ENCODE peak calls at places on chromosomes 11 and 22, in four cellular contexts. P is HepG2; F is CD8-positive, alpha-beta memory T cell; U is mesendoderm. V is an unnamed sample.

GRCh38 chr11:73760066-73760679 is 701 bp downstream of the RAB6A start:
- DNase-seq in F (peak; percentile 2), U (peak; percentile 52), P (no peak), V (peak; percentile 80)

GRCh38 chr11:8224161-8224591 is 39.5 kb downstream of the LMO1 start:
- DNase-seq in F (no peak), U (no peak), P (no peak), V (no peak)

GRCh38 chr11:131668867-131669780 is 298.7 kb downstream of the NTM start:
- DNase-seq in P (peak; percentile 17), U (peak; percentile 81), F (no peak), V (peak; percentile 62)

GRCh38 chr11:119571311-119571710 is 148.3 kb upstream of the THY1 start:
- DNase-seq in P (no peak), F (no peak), U (no peak), V (no peak)

GRCh38 chr11:67409781-67410368 is 5.6 kb upstream of the CARNS1 start:
- DNase-seq in F (no peak), P (peak; percentile 61), U (peak; percentile 71), V (no peak)

GRCh38 chr11:79434263-79434662 is 6.6 kb downstream of the TENM4 start:
- DNase-seq in P (no peak), F (no peak), U (no peak), V (no peak)

GRCh38 chr11:2728663-2729332 is 29.0 kb upstream of the KCNQ1OT1 start:
- DNase-seq in U (no peak), P (peak; percentile 97), F (no peak), V (no peak)

GRCh38 chr22:38760477-38761201 is 4.8 kb upstream of the SUN2 start:
- DNase-seq in P (peak; percentile 21), F (no peak), U (no peak), V (no peak)

GRCh38 chr11:61589961-61590360 is 9.1 kb upstream of the SYT7 start:
- DNase-seq in P (no peak), F (no peak), U (no peak), V (no peak)

GRCh38 chr22:29079218-29079901 is 6.5 kb downstream of the KREMEN1 start:
- DNase-seq in P (no peak), F (no peak), U (no peak), V (no peak)

DNA sequence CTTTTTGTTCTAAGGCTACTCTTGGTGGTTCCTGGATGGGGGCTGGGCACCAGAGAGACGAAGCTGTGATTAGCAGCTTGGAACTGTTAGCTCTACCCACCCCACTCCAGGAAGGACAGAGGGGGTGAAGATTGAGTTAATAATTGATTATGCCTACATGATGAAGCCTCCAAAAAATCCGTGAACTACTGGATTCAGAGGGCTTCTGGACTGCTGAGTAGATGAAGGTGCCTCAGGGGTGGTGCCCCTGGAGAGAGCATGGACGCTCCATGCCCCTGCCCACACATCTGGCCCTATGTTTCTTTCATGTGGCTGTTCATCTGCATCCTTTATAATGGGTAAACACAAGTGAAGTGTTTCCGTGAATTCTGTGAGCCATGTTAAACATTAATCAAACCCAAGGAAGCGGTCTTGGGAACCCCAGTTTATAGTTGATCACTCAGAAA is 47.3 kb upstream of the CYP2D6 start:
- DNase-seq in U (peak; percentile 28), P (no peak), F (no peak), V (no peak)
- H3K4me1 ChIP-seq in U (peaks cover 11% of the 10 kb centered on the region), P (peaks cover 46% of the 10 kb centered on the region), F (peaks cover 44% of the 10 kb centered on the region), V (peaks cover 4% of the 10 kb centered on the region)

GRCh38 chr11:64570341-64570740 is 20.7 kb upstream of the SLC22A12 start:
- DNase-seq in P (no peak), F (no peak), U (no peak), V (no peak)

GRCh38 chr11:64568041-64568571 is 22.9 kb upstream of the SLC22A12 start:
- DNase-seq in U (no peak), P (no peak), F (no peak), V (no peak)

GRCh38 chr11:64566915-64567882 is 23.8 kb upstream of the SLC22A12 start:
- DNase-seq in P (no peak), U (no peak), F (no peak), V (peak; percentile 43)

GRCh38 chr11:64569300-64569970 is 21.6 kb upstream of the SLC22A12 start:
- DNase-seq in U (no peak), F (no peak), P (no peak), V (no peak)

DNA sequence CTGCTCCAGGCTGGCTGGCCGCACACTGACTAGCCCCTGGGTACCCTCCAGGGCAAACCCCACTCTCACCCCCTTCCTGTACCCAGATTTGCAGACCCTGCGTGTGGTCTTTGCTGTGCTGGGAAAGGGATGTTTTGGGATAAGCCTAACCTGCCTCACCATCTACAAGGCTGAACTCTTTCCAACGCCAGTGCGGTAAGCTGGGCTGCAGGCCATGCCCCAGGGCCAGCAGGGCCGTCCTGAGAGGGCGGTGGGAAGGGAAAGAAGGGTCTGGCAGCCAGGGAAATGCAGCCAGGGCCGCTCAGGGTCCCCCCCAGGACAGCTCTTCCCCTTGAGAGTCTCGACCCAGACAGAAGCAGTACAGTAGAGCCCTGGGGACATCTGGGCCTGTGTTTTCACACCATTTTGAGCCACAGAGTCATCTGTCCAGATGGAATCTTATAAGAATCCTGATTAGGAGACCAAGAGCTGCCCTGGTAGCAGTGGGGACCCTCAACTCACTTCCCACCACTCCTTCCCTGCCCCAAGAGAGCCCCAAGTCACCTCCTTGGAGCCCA is 22.4 kb upstream of the SLC22A12 start:
- DNase-seq in P (no peak), F (no peak), U (no peak), V (no peak)
- H3K4me3 ChIP-seq in P (no peak overlapping the region), F (no peak overlapping the region), U (no peak overlapping the region), V (no peak overlapping the region)

DNA sequence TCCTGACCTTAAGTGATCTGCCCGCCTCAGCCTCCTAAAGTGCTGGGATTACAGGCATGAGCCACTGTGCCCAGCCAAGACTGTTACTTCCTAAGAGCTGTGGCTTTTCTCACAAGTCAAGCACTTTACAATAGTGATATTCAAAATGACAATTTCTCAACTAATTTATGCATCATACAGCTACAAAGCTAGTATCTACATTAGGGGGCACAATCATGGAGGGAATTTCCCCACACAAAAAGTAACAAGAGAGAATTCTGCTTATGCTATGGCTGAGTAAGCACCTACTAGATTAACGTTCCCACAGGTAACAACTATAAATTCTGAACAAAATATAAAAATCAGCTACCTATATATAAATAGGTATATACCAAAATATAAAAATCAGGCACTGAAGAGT is 72.7 kb downstream of the SBF2 start:
- DNase-seq in U (no peak), P (no peak), F (no peak), V (no peak)
- H3K27ac ChIP-seq in U (no peak overlapping the region), P (no peak overlapping the region), F (no peak overlapping the region), V (no peak overlapping the region)

GRCh38 chr11:118004543-118005223 is 18.5 kb downstream of the IL10RA start:
- DNase-seq in U (no peak), F (no peak), P (no peak), V (no peak)
- H3K4me1 ChIP-seq in U (no peaks in the 10 kb centered on the region), F (peaks cover 100% of the 10 kb centered on the region), P (peaks cover 2% of the 10 kb centered on the region), V (no peaks in the 10 kb centered on the region)

GRCh38 chr11:66071326-66071870 is 1.3 kb downstream of the PACS1 start:
- DNase-seq in U (no peak), F (peak; percentile 38), P (no peak), V (no peak)

GRCh38 chr11:66068154-66068821 is 1.8 kb upstream of the PACS1 start:
- DNase-seq in F (peak; percentile 74), U (peak; percentile 89), P (peak; percentile 57), V (peak; percentile 91)

GRCh38 chr11:66070604-66071325 is 693 bp downstream of the PACS1 start:
- DNase-seq in P (no peak), F (peak; percentile 28), U (peak; percentile 36), V (peak; percentile 90)

GRCh38 chr11:66068923-66069714 is 953 bp upstream of the PACS1 start:
- DNase-seq in F (peak; percentile 41), P (peak; percentile 12), U (peak; percentile 85), V (peak; percentile 71)

DNA sequence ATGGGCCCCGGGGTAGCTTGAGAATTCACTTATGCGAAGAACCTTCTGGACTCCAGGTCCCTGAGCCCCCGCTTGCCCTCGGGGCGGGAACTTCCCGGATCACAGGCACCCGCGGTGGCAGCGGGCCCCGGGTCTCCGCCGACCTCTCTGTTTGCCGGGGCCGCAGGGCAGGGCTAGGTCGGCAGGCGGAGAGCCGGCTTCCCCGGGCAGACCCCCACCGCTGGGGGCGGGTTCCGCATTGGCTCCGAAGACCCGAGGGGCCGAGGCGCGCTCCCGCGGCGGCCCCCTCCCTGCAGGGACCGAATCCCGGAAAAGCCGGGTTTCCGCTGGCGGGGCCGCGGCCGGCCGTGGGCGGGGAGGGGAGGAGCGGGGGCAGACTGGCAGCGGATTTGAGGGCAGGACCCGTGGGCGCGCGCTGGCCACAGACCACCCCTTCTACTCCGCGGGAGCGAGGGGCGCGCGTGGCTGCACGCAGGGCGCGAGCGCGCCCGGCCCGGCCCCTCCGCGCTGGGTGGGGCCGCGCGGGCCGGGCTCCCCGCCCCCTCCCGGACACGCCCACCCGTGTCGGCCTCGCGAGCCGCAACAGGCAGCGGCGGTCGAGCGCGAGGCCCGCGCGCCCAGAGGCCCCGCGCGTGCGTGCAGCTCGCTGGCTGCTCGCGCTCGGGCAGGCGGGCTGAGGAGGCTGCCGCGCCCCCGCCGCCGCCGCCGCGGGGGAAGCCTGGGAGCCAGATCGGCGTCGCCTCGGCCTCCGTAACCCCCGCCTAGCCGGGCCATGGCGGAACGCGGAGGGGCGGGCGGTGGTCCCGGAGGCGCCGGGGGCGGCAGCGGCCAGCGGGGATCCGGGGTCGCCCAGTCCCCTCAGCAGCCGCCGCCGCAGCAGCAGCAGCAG is at the start of gene PACS1:
- DNase-seq in P (peak; percentile 25), F (peak; percentile 80), U (peak; percentile 89), V (peak; percentile 91)
- H3K4me3 ChIP-seq in P (peak within 1 kb of the TSS; percentile 82), F (peak within 1 kb of the TSS; percentile 76), U (peak within 1 kb of the TSS; percentile 56), V (peak within 1 kb of the TSS; percentile 98)

GRCh38 chr11:45147871-45148270 is 1.4 kb downstream of the PRDM11 start:
- DNase-seq in U (no peak), F (no peak), P (no peak), V (no peak)
- H3K27ac ChIP-seq in U (no peak overlapping the region), F (no peak overlapping the region), P (peak overlapping the region; percentile 56), V (peak overlapping the region; percentile 59)

V was measured in right cardiac atrium.